ENCODE peak calls at places on chromosomes 3 and 15, in five cellular contexts. M is neuronal stem cell, H is IMR-90, N is mesenchymal stem cell, B is trophoblast cell. F is an unnamed sample.
A peak's percentile ranks its signal among the peaks of the same experiment; 100 is the strongest.

GRCh38 chr15:58240191-58240932 is 102.2 kb downstream of the AQP9 start:
- DNase-seq in M (no peak), H (no peak), N (no peak), B (no peak), F (no peak)

GRCh38 chr3:33658971-33659848 is 58.8 kb downstream of the CLASP2 start:
- DNase-seq in M (peak; percentile 65), H (peak; percentile 88), N (peak; percentile 95), B (peak; percentile 17), F (peak; percentile 78)

GRCh38 chr15:68055224-68055705 is 1.1 kb downstream of the PIAS1 start:
- DNase-seq in M (no peak), H (peak; percentile 52), N (peak; percentile 63), B (no peak), F (no peak)

GRCh38 chr3:43330981-43331380 is 44.6 kb downstream of the SNRK start:
- DNase-seq in M (no peak), H (peak; percentile 60), N (peak; percentile 38), B (no peak), F (no peak)

GRCh38 chr3:53163459-53164387 is 2.7 kb downstream of the PRKCD start:
- DNase-seq in M (no peak), H (no peak), N (peak; percentile 32), B (no peak), F (no peak)

GRCh38 chr3:100004931-100005330 is 109.4 kb downstream of the FILIP1L start:
- DNase-seq in M (no peak), H (no peak), N (no peak), B (no peak), F (no peak)

GRCh38 chr15:48177383-48177874 is 666 bp downstream of the MYEF2 start:
- DNase-seq in M (no peak), H (peak; percentile 62), N (peak; percentile 75), B (no peak), F (no peak)

GRCh38 chr3:125186261-125186770 is 26.2 kb downstream of the SLC12A8 start:
- DNase-seq in M (no peak), H (peak; percentile 71), N (peak; percentile 50), B (no peak), F (no peak)

GRCh38 chr15:91496754-91497691 is 356.5 kb upstream of the SLCO3A1 start:
- DNase-seq in M (no peak), H (no peak), N (no peak), B (no peak), F (no peak)

GRCh38 chr3:196633658-196634151 is 5.8 kb upstream of the NRROS start:
- DNase-seq in M (no peak), H (no peak), N (no peak), B (no peak), F (no peak)

GRCh38 chr3:196634224-196634623 is 5.3 kb upstream of the NRROS start:
- DNase-seq in M (no peak), H (no peak), N (no peak), B (peak; percentile 14), F (no peak)

GRCh38 chr3:196634851-196635250 is 4.6 kb upstream of the NRROS start:
- DNase-seq in M (no peak), H (no peak), N (no peak), B (no peak), F (no peak)

GRCh38 chr3:196631655-196632032 is 7.8 kb upstream of the NRROS start:
- DNase-seq in M (no peak), H (no peak), N (no peak), B (no peak), F (no peak)

DNA sequence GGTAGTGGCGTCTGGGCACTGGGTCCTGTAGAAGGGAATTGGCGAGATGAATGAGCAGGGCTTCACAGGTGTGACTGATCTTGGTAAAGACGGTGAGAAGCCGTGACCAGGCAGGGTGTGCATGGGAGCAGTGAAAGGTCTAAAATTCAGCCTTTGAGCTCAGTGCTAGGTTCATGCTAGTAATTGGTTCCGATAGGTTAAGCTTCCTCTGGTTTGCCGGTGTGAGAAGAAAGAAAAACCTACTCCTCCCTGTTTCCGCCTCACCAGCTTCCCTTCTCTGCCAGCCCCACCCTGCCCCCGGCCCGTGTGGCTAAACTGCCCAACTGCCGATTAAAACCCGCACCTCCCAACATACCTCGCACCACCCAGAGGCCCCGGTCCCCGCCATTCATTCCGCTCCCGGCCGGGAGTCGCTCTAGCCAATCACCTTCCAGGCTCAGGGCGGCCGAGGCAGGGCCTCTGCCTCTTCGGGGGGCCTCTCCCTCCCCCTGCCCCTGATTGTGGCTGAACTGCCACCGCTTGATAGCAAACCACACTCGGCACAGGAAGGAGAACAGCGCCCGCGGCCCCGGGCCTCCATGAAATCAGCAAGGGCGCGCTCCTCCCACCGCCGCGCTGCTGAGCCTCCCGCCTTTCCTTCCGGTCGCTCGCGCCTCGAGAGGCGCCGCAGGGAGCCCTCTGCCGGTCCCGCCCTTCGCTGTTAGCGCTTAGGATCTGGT is 7.3 kb upstream of the NRROS start:
- DNase-seq in M (peak; percentile 84), H (peak; percentile 52), N (peak; percentile 79), B (peak; percentile 66), F (peak; percentile 93)
- H4K91ac ChIP-seq in M (no peak overlapping the region), H (peak overlapping the region; percentile 65), N (peak overlapping the region; percentile 45), B (peak overlapping the region; percentile 61), F (no peak overlapping the region)

DNA sequence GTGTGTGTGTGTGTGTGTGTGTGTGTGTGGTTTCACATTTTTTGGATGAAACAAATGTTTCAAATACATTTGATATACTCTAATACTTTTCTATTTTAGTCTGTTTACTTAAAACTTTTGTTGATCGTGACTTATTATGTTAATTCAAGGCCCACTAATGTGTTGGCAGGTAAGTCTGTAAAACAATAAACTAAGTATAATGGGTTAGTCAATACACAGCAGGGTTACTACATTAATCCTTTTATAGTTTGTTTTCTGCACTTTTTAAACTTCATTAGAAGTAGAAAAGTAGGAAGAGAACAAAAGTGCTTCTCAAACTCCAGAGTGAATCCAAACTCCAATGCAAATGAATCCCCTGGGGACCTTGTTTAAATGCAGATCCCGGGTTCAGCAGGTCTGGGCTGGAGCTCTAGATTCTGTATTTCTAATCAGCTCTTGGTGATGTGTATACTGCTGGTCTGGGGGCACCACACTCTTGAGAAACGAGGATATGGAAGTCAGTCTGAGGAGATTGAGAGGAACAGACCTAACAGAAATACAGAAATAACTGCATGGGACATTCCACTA is 17.5 kb downstream of the THRB start:
- DNase-seq in M (no peak), H (no peak), N (no peak), B (no peak), F (peak; percentile 32)
- H4K91ac ChIP-seq in M (no peak overlapping the region), H (no peak overlapping the region), N (no peak overlapping the region), B (no peak overlapping the region), F (no peak overlapping the region)

GRCh38 chr3:64345351-64345750 is 120.1 kb upstream of the PRICKLE2 start:
- DNase-seq in M (no peak), H (peak; percentile 89), N (peak; percentile 93), B (no peak), F (no peak)

GRCh38 chr3:64342940-64343691 is 117.8 kb upstream of the PRICKLE2 start:
- DNase-seq in M (no peak), H (peak; percentile 92), N (peak; percentile 97), B (no peak), F (no peak)

GRCh38 chr3:64344721-64345207 is 119.5 kb upstream of the PRICKLE2 start:
- DNase-seq in M (no peak), H (peak; percentile 85), N (peak; percentile 91), B (peak; percentile 75), F (peak; percentile 70)

GRCh38 chr3:64341355-64341754 is 116.1 kb upstream of the PRICKLE2 start:
- DNase-seq in M (no peak), H (peak; percentile 56), N (peak; percentile 64), B (no peak), F (no peak)

GRCh38 chr3:64343692-64344440 is 118.6 kb upstream of the PRICKLE2 start:
- DNase-seq in M (no peak), H (peak; percentile 75), N (peak; percentile 95), B (no peak), F (no peak)
- H4K91ac ChIP-seq in M (no peak overlapping the region), H (peak overlapping the region; percentile 89), N (peak overlapping the region; percentile 80), B (peak overlapping the region; percentile 79), F (no peak overlapping the region)

GRCh38 chr3:25571285-25571684 is 93.4 kb downstream of the TOP2B start:
- DNase-seq in M (no peak), H (no peak), N (no peak), B (no peak), F (no peak)
- H4K91ac ChIP-seq in M (no peak overlapping the region), H (no peak overlapping the region), N (peak overlapping the region; percentile 6), B (no peak overlapping the region), F (no peak overlapping the region)

GRCh38 chr3:138863776-138864113 is 29.0 kb upstream of the PIK3CB start:
- DNase-seq in M (no peak), H (no peak), N (no peak), B (no peak), F (no peak)
- H4K91ac ChIP-seq in M (no peak overlapping the region), H (no peak overlapping the region), N (no peak overlapping the region), B (no peak overlapping the region), F (no peak overlapping the region)

GRCh38 chr15:82648257-82649103 is 1.3 kb upstream of the CPEB1 start:
- DNase-seq in M (no peak), H (no peak), N (no peak), B (no peak), F (peak; percentile 70)

GRCh38 chr15:82647835-82648256 is 683 bp upstream of the CPEB1 start:
- DNase-seq in M (no peak), H (no peak), N (no peak), B (no peak), F (peak; percentile 73)

GRCh38 chr15:82649226-82649999 is 2.2 kb upstream of the CPEB1 start:
- DNase-seq in M (no peak), H (no peak), N (no peak), B (no peak), F (no peak)

GRCh38 chr15:82646250-82647044 is 716 bp downstream of the CPEB1 start:
- DNase-seq in M (no peak), H (no peak), N (no peak), B (no peak), F (peak; percentile 76)

GRCh38 chr15:82647045-82647834 is at the start of gene CPEB1:
- DNase-seq in M (no peak), H (peak; percentile 30), N (peak; percentile 15), B (no peak), F (peak; percentile 52)
- H4K91ac ChIP-seq in M (no peak within 1 kb of the TSS), H (no peak within 1 kb of the TSS), N (peak within 1 kb of the TSS; percentile 27), B (no peak within 1 kb of the TSS), F (no peak within 1 kb of the TSS)

F was measured in H9.